ENCODE peak calls at places on chromosomes 4 and X, in five cellular contexts. M is prostate gland; Q is HFF-Myc; R is activated T-helper 2 cell treated with anti-CD3 and anti-CD28 coated beads, Interferon-gamma antibody, Interleukin-2, Interleukin-4, amounts not matched to agents 10 μg/mL and 5 μg/mL and 100 μg/mL, durations not matched to agents 14 hours and 24 hours and 36 hours; W is adrenal gland. L is an unnamed sample.

GRCh38 chr4:88788424-88788823 is 90.8 kb upstream of the NAP1L5 start:
- DNase-seq in W (no peak), Q (no peak), M (no peak), R (no peak), L (no peak)

GRCh38 chr4:167721574-167721973 is 370.8 kb upstream of the ANXA10 start:
- DNase-seq in W (no peak), Q (no peak), R (no peak), M (no peak), L (no peak)

GRCh38 chr4:140755811-140756291 is 334 bp downstream of the TBC1D9 start:
- DNase-seq in R (no peak), W (peak), Q (no peak), M (peak), L (no peak)

GRCh38 chr4:160020804-160021203 is 917.9 kb downstream of the RAPGEF2 start:
- DNase-seq in M (no peak), R (no peak), Q (no peak), W (no peak), L (no peak)

GRCh38 chr4:143076723-143077122 is 108.0 kb upstream of the USP38 start:
- DNase-seq in M (no peak), W (no peak), R (no peak), Q (no peak), L (no peak)

GRCh38 chr4:53592128-53592527 is 842 bp upstream of the LNX1 start:
- DNase-seq in Q (no peak), M (peak), R (no peak), W (peak), L (no peak)

GRCh38 chrX:119753639-119754257 is 4.6 kb upstream of the SOWAHD start:
- DNase-seq in R (peak), Q (no peak), M (no peak), W (no peak), L (peak)

GRCh38 chrX:24553016-24553415 is 87.9 kb downstream of the PDK3 start:
- DNase-seq in Q (no peak), M (no peak), W (peak), R (no peak), L (no peak)

GRCh38 chrX:106619797-106620196 is 8.0 kb downstream of the RADX start:
- DNase-seq in Q (no peak), R (no peak), W (no peak), M (no peak), L (no peak)

GRCh38 chr4:97593248-97593647 is 550.0 kb downstream of the STPG2 start:
- DNase-seq in W (no peak), M (no peak), R (no peak), Q (no peak), L (no peak)

GRCh38 chrX:36160056-36160455 is 240.5 kb downstream of the CFAP47 start:
- DNase-seq in Q (no peak), M (no peak), R (no peak), W (no peak), L (no peak)

GRCh38 chrX:100642296-100642695 is 1.7 kb upstream of the SRPX2 start:
- DNase-seq in R (no peak), W (no peak), M (no peak), Q (no peak), L (no peak)

GRCh38 chrX:100447563-100448397 is 37.7 kb upstream of the PCDH19 start:
- DNase-seq in R (no peak), M (no peak), W (peak), Q (no peak), L (no peak)

GRCh38 chr4:44629280-44629866 is 22.1 kb downstream of the YIPF7 start:
- DNase-seq in R (peak), W (peak), Q (peak), M (peak), L (no peak)

GRCh38 chrX:39133971-39134370 is 332.7 kb downstream of the MID1IP1 start:
- DNase-seq in R (no peak), W (no peak), M (no peak), Q (no peak), L (no peak)

GRCh38 chr4:170087163-170087700 is 2.5 kb downstream of the AADAT start:
- DNase-seq in Q (no peak), R (no peak), W (no peak), M (no peak), L (no peak)

GRCh38 chr4:158809611-158810486 is 41.0 kb downstream of the FNIP2 start:
- DNase-seq in M (peak), Q (peak), R (no peak), W (no peak), L (no peak)

GRCh38 chr4:12884846-12885796 is 599.0 kb downstream of the RAB28 start:
- DNase-seq in Q (no peak), R (no peak), M (no peak), W (no peak), L (no peak)

GRCh38 chr4:151796106-151796505 is 35.3 kb upstream of the GATB start:
- DNase-seq in Q (no peak), M (no peak), W (no peak), R (no peak), L (no peak)

GRCh38 chr4:5435823-5436222 is 272.5 kb downstream of the EVC2 start:
- DNase-seq in M (no peak), Q (no peak), W (no peak), R (no peak), L (no peak)

GRCh38 chr4:88101165-88101564 is 57.3 kb downstream of the ABCG2 start:
- DNase-seq in W (peak), Q (no peak), M (no peak), R (no peak), L (no peak)

GRCh38 chr4:176054942-176055341 is 10.7 kb upstream of the WDR17 start:
- DNase-seq in M (no peak), W (no peak), Q (no peak), R (no peak), L (no peak)

GRCh38 chr4:16682996-16683395 is 215.4 kb downstream of the LDB2 start:
- DNase-seq in W (no peak), M (no peak), R (no peak), Q (no peak), L (no peak)

GRCh38 chr4:101981756-101982155 is 191.2 kb downstream of the BANK1 start:
- DNase-seq in Q (no peak), W (no peak), R (no peak), M (peak), L (no peak)